ENCODE peak calls at places on chromosomes 11 and 22, in nine cellular contexts. L is NCI-H1694 treated with DMSO at 0.1 percent for 48 hours; C is Peyer's patch; G is DMS153; P is Caki2; T is CD4-positive, alpha-beta T cell; M is ovary; N is fibroblast of pulmonary artery; Y is C1 segment of cervical spinal cord. I is an unnamed sample.

GRCh38 chr22:48864748-48865147 is 962.9 kb downstream of the BRD1 start:
- DNase-seq in M (no peak), G (no peak), C (peak; percentile 24), T (no peak), P (no peak), Y (no peak), N (no peak), L (no peak), I (no peak)

GRCh38 chr11:130094614-130095013 is 24.9 kb downstream of the APLP2 start:
- DNase-seq in P (no peak), G (no peak), L (no peak), T (no peak), M (no peak), N (peak; percentile 36), Y (no peak), C (no peak), I (no peak)

GRCh38 chr11:73218106-73218829 is at the start of gene P2RY2:
- DNase-seq in C (peak; percentile 91), T (no peak), G (peak; percentile 15), M (peak; percentile 55), L (no peak), N (peak; percentile 24), P (peak; percentile 63), Y (no peak), I (no peak)

GRCh38 chr22:28021116-28021997 is 102.3 kb upstream of the PITPNB start:
- DNase-seq in Y (no peak), T (no peak), M (peak; percentile 18), L (no peak), G (no peak), N (no peak), C (peak; percentile 31), P (no peak), I (no peak)

GRCh38 chr11:976431-977160 is 50.9 kb downstream of the AP2A2 start:
- DNase-seq in Y (peak; percentile 48), N (peak; percentile 23), L (no peak), M (no peak), G (no peak), C (no peak), P (no peak), T (no peak), I (no peak)

GRCh38 chr11:3077846-3078440 is 20.7 kb upstream of the CARS1 start:
- DNase-seq in M (no peak), L (no peak), C (no peak), N (no peak), P (no peak), G (no peak), T (no peak), Y (no peak), I (no peak)

GRCh38 chr22:38513063-38513462 is 7.0 kb upstream of the DDX17 start:
- DNase-seq in M (no peak), Y (no peak), P (no peak), N (no peak), T (peak; percentile 52), L (peak; percentile 11), G (peak; percentile 4), C (peak; percentile 60), I (no peak)

GRCh38 chr22:20268350-20269012 is 363 bp upstream of the RTN4R start:
- DNase-seq in T (peak; percentile 42), Y (no peak), L (peak; percentile 20), P (peak; percentile 50), C (peak; percentile 76), G (no peak), M (peak; percentile 80), N (peak; percentile 35), I (peak; percentile 29)

GRCh38 chr22:49817359-49817758 is 10.3 kb downstream of the BRD1 start:
- DNase-seq in C (no peak), N (no peak), T (no peak), G (no peak), M (no peak), L (no peak), Y (no peak), P (no peak), I (no peak)

GRCh38 chr11:119727523-119728081 is 1.4 kb downstream of the NECTIN1 start:
- DNase-seq in C (peak; percentile 69), T (peak; percentile 7), Y (no peak), N (no peak), L (no peak), P (no peak), M (peak; percentile 44), G (no peak), I (no peak)

GRCh38 chr22:21780259-21780658 is 44.7 kb upstream of the YPEL1 start:
- DNase-seq in C (no peak), N (no peak), P (no peak), Y (no peak), M (no peak), L (no peak), T (no peak), G (no peak), I (no peak)

GRCh38 chr11:14413307-14414072 is 54.5 kb upstream of the RRAS2 start:
- DNase-seq in C (no peak), M (peak; percentile 23), Y (no peak), G (no peak), P (no peak), N (peak; percentile 80), L (no peak), T (no peak), I (peak; percentile 28)

GRCh38 chr11:118434123-118434552 is 2.2 kb upstream of the KMT2A start:
- DNase-seq in T (no peak), L (peak; percentile 17), G (no peak), Y (no peak), N (peak; percentile 48), P (peak; percentile 74), C (no peak), M (no peak), I (no peak)

GRCh38 chr11:77879218-77879617 is 58.3 kb downstream of the AAMDC start:
- DNase-seq in T (no peak), M (peak; percentile 50), Y (no peak), P (no peak), N (peak; percentile 52), L (no peak), C (no peak), G (no peak), I (no peak)

GRCh38 chr22:39658367-39658766 is 87.8 kb downstream of the CACNA1I start:
- DNase-seq in L (no peak), M (no peak), N (no peak), P (no peak), C (peak; percentile 72), Y (no peak), T (peak; percentile 44), G (no peak), I (no peak)

GRCh38 chr22:23705358-23705757 is 14.5 kb downstream of the RGL4 start:
- DNase-seq in P (no peak), N (no peak), L (no peak), M (no peak), G (no peak), Y (no peak), C (no peak), T (no peak), I (no peak)

GRCh38 chr11:65084598-65085375 is 765 bp downstream of the ZFPL1 start:
- DNase-seq in T (no peak), L (no peak), M (no peak), G (no peak), P (no peak), N (no peak), C (no peak), Y (no peak), I (no peak)

GRCh38 chr22:25843660-25844275 is 101.8 kb downstream of the MYO18B start:
- DNase-seq in G (no peak), M (no peak), P (no peak), Y (no peak), C (no peak), N (no peak), T (no peak), L (no peak), I (no peak)

GRCh38 chr11:130525307-130525706 is 76.9 kb downstream of the ADAMTS15 start:
- DNase-seq in T (no peak), G (no peak), C (no peak), L (no peak), Y (no peak), N (no peak), P (no peak), M (no peak), I (no peak)

GRCh38 chr22:49960967-49961600 is 512 bp downstream of the PIM3 start:
- DNase-seq in C (peak; percentile 76), G (no peak), L (no peak), Y (no peak), N (peak; percentile 49), T (peak; percentile 23), P (no peak), M (peak; percentile 68), I (peak; percentile 15)

GRCh38 chr11:33868646-33869461 is 23.0 kb downstream of the LMO2 start:
- DNase-seq in Y (no peak), M (peak; percentile 20), T (no peak), G (no peak), L (no peak), N (no peak), C (no peak), P (no peak), I (no peak)

GRCh38 chr22:29053048-29053702 is 8.5 kb downstream of the C22orf31 start:
- DNase-seq in G (no peak), M (no peak), L (no peak), T (no peak), Y (no peak), N (no peak), P (no peak), C (no peak), I (no peak)

GRCh38 chr11:63858628-63859550 is 20.0 kb downstream of the MARK2 start:
- DNase-seq in N (peak; percentile 97), P (no peak), Y (no peak), T (no peak), L (no peak), C (peak; percentile 82), G (no peak), M (no peak), I (no peak)

GRCh38 chr11:119205080-119205479 is 1.1 kb upstream of the CBL start:
- DNase-seq in C (peak; percentile 50), L (no peak), Y (no peak), N (no peak), G (no peak), P (no peak), M (no peak), T (no peak), I (no peak)

GRCh38 chr22:18056161-18056666 is 21.6 kb upstream of the PEX26 start:
- DNase-seq in T (no peak), M (no peak), G (peak; percentile 64), L (peak; percentile 22), N (no peak), P (peak; percentile 66), C (peak; percentile 84), Y (peak; percentile 15), I (peak; percentile 75)

GRCh38 chr11:2577071-2578005 is 122.5 kb downstream of the KCNQ1OT1 start:
- DNase-seq in P (no peak), L (no peak), T (no peak), Y (no peak), N (no peak), G (no peak), M (peak; percentile 14), C (peak; percentile 52), I (no peak)

GRCh38 chr11:66720223-66720898 is 8.7 kb downstream of the SPTBN2 start:
- DNase-seq in M (no peak), L (no peak), Y (no peak), T (peak; percentile 17), G (peak; percentile 95), P (peak; percentile 39), C (peak; percentile 61), N (peak; percentile 25), I (peak; percentile 27)

GRCh38 chr11:102341844-102342318 is 5.1 kb upstream of the BIRC2 start:
- DNase-seq in N (peak; percentile 91), Y (peak; percentile 14), C (peak; percentile 91), G (peak; percentile 32), P (peak; percentile 69), T (peak; percentile 66), L (peak; percentile 9), M (peak; percentile 47), I (peak; percentile 62)

GRCh38 chr22:35684270-35684700 is 33.4 kb upstream of the APOL5 start:
- DNase-seq in N (peak; percentile 76), P (no peak), Y (no peak), T (no peak), L (peak; percentile 39), G (peak; percentile 11), C (no peak), M (no peak), I (no peak)

GRCh38 chr11:105148241-105148640 is 8.7 kb upstream of the CARD18 start:
- DNase-seq in N (no peak), P (no peak), Y (no peak), M (no peak), C (no peak), T (no peak), L (no peak), G (no peak), I (no peak)

GRCh38 chr11:1852271-1852877 is 510 bp upstream of the LSP1 start:
- DNase-seq in M (no peak), P (no peak), G (no peak), L (no peak), N (no peak), Y (no peak), T (no peak), C (no peak), I (no peak)